ENCODE peak calls at places on chromosomes 6 and 20, in nine cellular contexts. X is A549, V is AG09309, N is hepatocyte, Z is osteoblast, J is epithelial cell of esophagus, S is ascending aorta, K is astrocyte, O is IMR-90. Q is an unnamed sample.

GRCh38 chr6:27873101-27874030 is 38.8 kb downstream of the OR2B2 start:
- DNase-seq in J (peak), O (peak), X (no peak), S (peak), K (peak), N (peak), Z (peak), V (no peak), Q (no peak)

GRCh38 chr6:36327226-36328009 is 9.3 kb downstream of the BNIP5 start:
- DNase-seq in O (no peak), X (no peak), S (no peak), K (no peak), N (no peak), V (no peak), J (no peak), Z (no peak), Q (no peak)

GRCh38 chr6:40898073-40898472 is 140.9 kb downstream of the UNC5CL start:
- DNase-seq in N (no peak), S (no peak), O (no peak), Z (no peak), V (no peak), X (no peak), K (no peak), J (no peak), Q (no peak)

GRCh38 chr20:18138639-18139583 is 1.2 kb downstream of the KAT14 start:
- DNase-seq in N (peak), V (no peak), S (no peak), Z (no peak), X (no peak), O (no peak), J (peak), K (no peak), Q (no peak)

GRCh38 chr20:22762576-22763256 is 178.3 kb upstream of the FOXA2 start:
- DNase-seq in K (no peak), Z (no peak), S (no peak), J (peak), V (no peak), X (no peak), O (no peak), N (no peak), Q (no peak)

GRCh38 chr6:25973923-25974555 is 11.4 kb downstream of the TRIM38 start:
- DNase-seq in J (no peak), X (no peak), S (no peak), K (no peak), Z (no peak), V (no peak), N (no peak), O (no peak), Q (no peak)

GRCh38 chr6:134822920-134823430 is 126.9 kb downstream of the ALDH8A1 start:
- DNase-seq in S (no peak), Z (peak), V (peak), K (peak), N (peak), J (peak), X (peak), O (peak), Q (peak)

GRCh38 chr20:40673442-40673841 is 15.6 kb downstream of the MAFB start:
- DNase-seq in Z (no peak), K (no peak), N (no peak), V (no peak), J (peak), O (no peak), S (no peak), X (no peak), Q (no peak)

GRCh38 chr6:21271431-21272155 is 322.0 kb upstream of the SOX4 start:
- DNase-seq in K (no peak), X (no peak), S (no peak), J (no peak), N (no peak), Z (no peak), O (no peak), V (no peak), Q (no peak)

GRCh38 chr6:166772518-166772917 is 145.5 kb upstream of the RPS6KA2 start:
- DNase-seq in V (no peak), O (no peak), Z (no peak), N (no peak), K (no peak), X (no peak), J (no peak), S (no peak), Q (no peak)

GRCh38 chr6:21360353-21360752 is 233.2 kb upstream of the SOX4 start:
- DNase-seq in X (no peak), O (no peak), N (peak), S (no peak), K (no peak), J (peak), Z (no peak), V (no peak), Q (peak)

GRCh38 chr20:1509237-1509636 is 18.0 kb upstream of the SIRPB2 start:
- DNase-seq in O (peak), N (peak), J (peak), X (peak), Z (no peak), S (no peak), K (peak), V (no peak), Q (peak)

GRCh38 chr20:43751167-43752050 is 24.6 kb upstream of the GTSF1L start:
- DNase-seq in V (peak), Z (peak), K (peak), S (no peak), X (no peak), J (peak), O (peak), N (no peak), Q (peak)

GRCh38 chr20:44586289-44586911 is 4.0 kb downstream of the PKIG start:
- DNase-seq in K (peak), V (no peak), Z (no peak), O (no peak), X (no peak), N (no peak), J (no peak), S (no peak), Q (no peak)

GRCh38 chr6:31758281-31758680 is 4.2 kb upstream of the SAPCD1 start:
- DNase-seq in K (no peak), X (no peak), J (no peak), O (no peak), S (no peak), Z (no peak), N (no peak), V (no peak), Q (no peak)

GRCh38 chr20:2151805-2152727 is 50.4 kb downstream of the STK35 start:
- DNase-seq in N (peak), O (peak), X (no peak), K (peak), S (no peak), V (peak), J (peak), Z (peak), Q (no peak)

GRCh38 chr20:33645072-33645358 is 17.1 kb upstream of the C20orf144 start:
- DNase-seq in K (no peak), S (no peak), Z (no peak), J (no peak), X (no peak), V (no peak), O (no peak), N (no peak), Q (no peak)

GRCh38 chr6:97085772-97086171 is 161.2 kb downstream of the KLHL32 start:
- DNase-seq in O (peak), S (no peak), V (no peak), X (no peak), J (peak), N (no peak), K (peak), Z (no peak), Q (peak)

GRCh38 chr20:54219751-54220426 is 12.0 kb downstream of the PFDN4 start:
- DNase-seq in S (no peak), K (peak), N (peak), V (no peak), X (peak), O (peak), Z (peak), J (peak), Q (no peak)

GRCh38 chr6:158649289-158650143 is at the start of gene SYTL3:
- DNase-seq in K (peak), N (no peak), X (no peak), S (peak), J (no peak), Z (peak), O (peak), V (no peak), Q (peak)

GRCh38 chr20:38186788-38187221 is 21.7 kb upstream of the TGM2 start:
- DNase-seq in Z (peak), V (no peak), K (peak), X (no peak), J (peak), O (peak), S (no peak), N (no peak), Q (no peak)

GRCh38 chr20:29296256-29297230 is 1960.9 kb upstream of the DEFB115 start:
- DNase-seq in K (no peak), X (no peak), O (no peak), S (no peak), Z (peak), J (no peak), N (no peak), V (no peak), Q (no peak)

GRCh38 chr6:128554302-128554701 is 33.9 kb upstream of the PTPRK start:
- DNase-seq in O (no peak), X (no peak), K (no peak), S (no peak), Z (no peak), J (peak), V (no peak), N (no peak), Q (no peak)

GRCh38 chr6:143896096-143896880 is 32.0 kb downstream of the ZC2HC1B start:
- DNase-seq in Z (peak), J (peak), O (no peak), K (no peak), V (no peak), S (no peak), X (no peak), N (peak), Q (no peak)

GRCh38 chr20:49283176-49283702 is 5.4 kb upstream of the ZNFX1 start:
- DNase-seq in S (no peak), X (no peak), O (no peak), Z (no peak), J (no peak), V (no peak), N (no peak), K (no peak), Q (no peak)

GRCh38 chr20:23205221-23205620 is 119.1 kb upstream of the CD93 start:
- DNase-seq in X (no peak), Z (no peak), N (no peak), K (no peak), V (no peak), S (no peak), J (no peak), O (no peak), Q (no peak)

GRCh38 chr6:11093591-11094410 is at the start of gene SMIM13:
- DNase-seq in V (peak), X (peak), O (peak), Z (peak), K (peak), S (peak), J (peak), N (peak), Q (peak)

GRCh38 chr20:841568-842546 is 8.3 kb downstream of the FAM110A start:
- DNase-seq in V (no peak), J (peak), K (no peak), Z (no peak), X (no peak), O (no peak), N (no peak), S (no peak), Q (no peak)

GRCh38 chr20:39010496-39010895 is 48.4 kb downstream of the DHX35 start:
- DNase-seq in K (no peak), X (no peak), Z (no peak), J (no peak), N (no peak), S (no peak), O (no peak), V (no peak), Q (no peak)

GRCh38 chr6:129031051-129031599 is 148.2 kb downstream of the LAMA2 start:
- DNase-seq in S (no peak), Z (no peak), X (no peak), K (peak), N (no peak), O (peak), V (peak), J (peak), Q (peak)

GRCh38 chr6:31111712-31112111 is 663 bp downstream of the C6orf15 start:
- DNase-seq in S (no peak), K (no peak), Z (peak), J (no peak), V (no peak), O (no peak), X (no peak), N (no peak), Q (no peak)

GRCh38 chr20:1718604-1719384 is 61.2 kb upstream of the SIRPG start:
- DNase-seq in N (no peak), Z (no peak), O (peak), V (peak), K (peak), J (peak), X (no peak), S (no peak), Q (peak)

GRCh38 chr6:157110620-157111019 is 212.7 kb downstream of the TMEM242 start:
- DNase-seq in Z (no peak), S (no peak), O (peak), K (peak), N (peak), V (peak), X (no peak), J (no peak), Q (peak)

GRCh38 chr20:4263011-4263410 is 247.7 kb upstream of the RNF24 start:
- DNase-seq in S (no peak), Z (no peak), J (no peak), X (no peak), V (no peak), K (no peak), N (no peak), O (no peak), Q (no peak)

GRCh38 chr6:82741996-82742385 is 323.6 kb downstream of the UBE3D start:
- DNase-seq in V (no peak), S (no peak), N (no peak), J (no peak), O (no peak), K (no peak), X (no peak), Z (no peak), Q (no peak)

GRCh38 chr20:4029505-4030467 is 14.4 kb upstream of the RNF24 start:
- DNase-seq in S (no peak), X (no peak), V (no peak), O (no peak), Z (no peak), K (no peak), N (no peak), J (no peak), Q (no peak)

GRCh38 chr6:140360651-140361050 is 986.2 kb upstream of the CITED2 start:
- DNase-seq in S (no peak), Z (no peak), N (no peak), J (no peak), K (peak), X (no peak), O (peak), V (no peak), Q (no peak)

GRCh38 chr20:62740286-62741141 is 31.9 kb downstream of the NTSR1 start:
- DNase-seq in N (peak), V (peak), X (peak), S (peak), J (peak), O (peak), K (peak), Z (peak), Q (peak)

GRCh38 chr20:51529758-51530157 is 12.8 kb downstream of the NFATC2 start:
- DNase-seq in S (no peak), J (no peak), K (no peak), Z (no peak), V (no peak), O (peak), X (no peak), N (no peak), Q (no peak)

GRCh38 chr6:113631616-113632015 is 225.5 kb upstream of the MARCKS start:
- DNase-seq in Z (no peak), X (no peak), J (peak), N (no peak), K (no peak), O (no peak), S (no peak), V (no peak), Q (no peak)
- H3K4me3 ChIP-seq in Z (no peak), X (no peak), J (peak), N (no peak), K (no peak), O (no peak), S (no peak), V (no peak), Q (no peak)

GRCh38 chr6:90478789-90479602 is 107.9 kb downstream of the MAP3K7 start:
- DNase-seq in X (peak), Z (peak), O (peak), S (peak), K (peak), N (peak), V (peak), J (peak), Q (peak)
- H3K4me3 ChIP-seq in X (no peak), Z (no peak), O (no peak), S (no peak), K (no peak), N (no peak), V (no peak), J (no peak), Q (no peak)

GRCh38 chr20:58523072-58523681 is 8.0 kb upstream of the APCDD1L start:
- DNase-seq in N (no peak), V (no peak), S (no peak), Z (no peak), J (no peak), K (peak), O (peak), X (no peak), Q (no peak)
- H3K4me3 ChIP-seq in N (no peak), V (no peak), S (peak), Z (no peak), J (no peak), K (no peak), O (no peak), X (no peak), Q (no peak)

GRCh38 chr6:153129873-153130514 is 1.1 kb downstream of the RGS17 start:
- DNase-seq in S (no peak), O (peak), V (no peak), J (peak), K (no peak), X (no peak), N (peak), Z (peak), Q (peak)
- H3K4me3 ChIP-seq in S (peak), O (peak), V (peak), J (peak), K (peak), X (peak), N (peak), Z (peak), Q (peak)

GRCh38 chr6:167796668-167797031 is 30.1 kb upstream of the AFDN start:
- DNase-seq in O (no peak), Z (no peak), K (no peak), J (no peak), N (no peak), X (no peak), S (no peak), V (no peak), Q (no peak)
- H3K4me3 ChIP-seq in O (no peak), Z (no peak), K (no peak), J (peak), N (no peak), X (no peak), S (peak), V (no peak), Q (peak)

DNA sequence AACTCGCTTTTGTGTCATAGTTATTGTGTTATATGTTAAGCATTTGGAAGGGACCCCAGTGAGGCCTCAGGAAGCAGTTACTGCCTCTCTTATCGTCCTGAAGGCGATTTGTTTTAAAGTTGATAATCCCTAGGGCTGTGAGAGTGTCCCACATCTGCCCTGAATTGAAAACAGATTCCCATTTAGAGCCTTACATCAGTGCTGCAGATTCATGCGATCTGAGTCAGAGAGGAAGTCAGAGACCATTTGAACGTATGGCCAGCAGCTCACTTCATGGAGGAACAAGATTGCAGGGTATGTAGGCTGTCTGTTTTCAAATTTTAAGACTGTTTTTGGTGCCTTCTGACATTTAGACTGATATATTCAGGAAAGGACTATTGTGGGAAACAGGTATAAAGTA is 70.6 kb upstream of the SASH1 start:
- DNase-seq in X (no peak), K (peak), S (no peak), N (peak), V (peak), O (peak), Z (peak), J (peak), Q (peak)
- H3K4me3 ChIP-seq in X (no peak), K (peak), S (peak), N (no peak), V (peak), O (peak), Z (peak), J (no peak), Q (peak)

DNA sequence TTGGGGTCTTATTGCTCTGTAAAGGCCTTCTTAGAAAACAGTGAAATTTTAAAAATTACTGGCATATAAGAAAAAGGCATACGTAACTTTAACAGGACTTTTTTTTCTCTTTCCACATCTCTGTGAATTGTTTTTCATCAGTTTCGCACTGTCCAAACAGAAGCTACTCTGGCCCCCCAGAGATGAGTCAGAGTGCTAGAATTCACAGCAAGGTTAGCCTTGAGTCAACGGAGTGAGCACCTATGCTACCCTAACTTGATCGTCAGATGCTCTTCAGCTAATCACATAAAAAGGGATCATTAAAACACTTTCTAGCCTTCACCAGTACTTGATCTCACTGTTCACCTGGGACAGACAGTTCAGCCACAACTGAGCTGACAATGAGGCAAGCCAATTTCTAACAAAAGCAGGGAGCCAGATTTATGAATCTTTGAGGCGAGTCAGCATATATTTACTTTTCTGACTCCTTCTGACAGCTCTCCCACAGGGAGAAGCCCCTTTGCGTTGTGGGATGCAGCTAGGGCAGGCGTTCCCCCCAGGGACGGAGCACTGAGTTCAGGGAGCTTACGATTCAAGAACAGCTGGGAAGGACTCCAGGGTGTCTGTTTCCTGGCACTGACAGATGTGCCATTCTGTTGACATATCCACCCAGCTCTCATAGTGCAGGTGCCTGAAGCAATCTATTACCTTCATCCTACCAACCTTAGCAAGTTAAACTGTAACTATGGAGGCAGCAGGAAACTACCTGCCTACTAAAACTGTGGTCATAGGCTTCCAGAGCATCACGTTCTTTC is 46.4 kb upstream of the SPDEF start:
- DNase-seq in Z (peak), X (peak), S (no peak), J (peak), O (peak), V (no peak), K (peak), N (peak), Q (peak)
- H3K4me3 ChIP-seq in Z (no peak), X (no peak), S (no peak), J (no peak), O (no peak), V (no peak), K (no peak), N (no peak), Q (no peak)

GRCh38 chr20:35662541-35662940 is 2.2 kb downstream of the CPNE1 start:
- DNase-seq in O (no peak), V (no peak), K (no peak), J (no peak), Z (no peak), N (no peak), X (no peak), S (no peak), Q (no peak)
- H3K4me3 ChIP-seq in O (peak), V (peak), K (peak), J (peak), Z (peak), N (peak), X (peak), S (peak), Q (peak)